ENCODE peak calls at places on chromosomes 4 and X, in four cellular contexts. One of them, this sample, is unnamed.

GRCh38 chr4:137025484-137026059 is 506.7 kb downstream of the PCDH18 start:
- DNase-seq in BJ: no peak
- DNase-seq in effector CD4-positive, alpha-beta T cell: no peak
- DNase-seq in T follicular helper cell: no peak
- DNase-seq in this sample: no peak

GRCh38 chr4:147791870-147792269 is 60.0 kb downstream of the ARHGAP10 start:
- DNase-seq in BJ: no peak
- DNase-seq in effector CD4-positive, alpha-beta T cell: no peak
- DNase-seq in T follicular helper cell: no peak
- DNase-seq in this sample: no peak

GRCh38 chr4:830776-831482 is 5.0 kb upstream of the CPLX1 start:
- DNase-seq in BJ: no peak
- DNase-seq in effector CD4-positive, alpha-beta T cell: no peak
- DNase-seq in T follicular helper cell: no peak
- DNase-seq in this sample: no peak

GRCh38 chr4:6840062-6840976 is 57.8 kb downstream of the KIAA0232 start:
- DNase-seq in BJ: peak
- DNase-seq in effector CD4-positive, alpha-beta T cell: no peak
- DNase-seq in T follicular helper cell: no peak
- DNase-seq in this sample: peak

GRCh38 chr4:174218127-174218790 is 65.2 kb downstream of the FBXO8 start:
- DNase-seq in BJ: no peak
- DNase-seq in effector CD4-positive, alpha-beta T cell: no peak
- DNase-seq in T follicular helper cell: no peak
- DNase-seq in this sample: no peak

GRCh38 chr4:1872918-1873269 is 1.7 kb downstream of the NSD2 start:
- DNase-seq in BJ: no peak
- DNase-seq in effector CD4-positive, alpha-beta T cell: no peak
- DNase-seq in T follicular helper cell: no peak
- DNase-seq in this sample: peak

GRCh38 chr4:87041142-87041541 is 106.3 kb downstream of the AFF1 start:
- DNase-seq in BJ: no peak
- DNase-seq in effector CD4-positive, alpha-beta T cell: no peak
- DNase-seq in T follicular helper cell: no peak
- DNase-seq in this sample: no peak

GRCh38 chrX:20029728-20030127 is 38.9 kb upstream of the BCLAF3 start:
- DNase-seq in BJ: no peak
- DNase-seq in effector CD4-positive, alpha-beta T cell: no peak
- DNase-seq in T follicular helper cell: no peak
- DNase-seq in this sample: peak

GRCh38 chrX:10450229-10450958 is 170.0 kb downstream of the MID1 start:
- DNase-seq in BJ: peak
- DNase-seq in effector CD4-positive, alpha-beta T cell: no peak
- DNase-seq in T follicular helper cell: no peak
- DNase-seq in this sample: peak

GRCh38 chr4:94746746-94747145 is 11.0 kb upstream of the BMPR1B start:
- DNase-seq in BJ: no peak
- DNase-seq in effector CD4-positive, alpha-beta T cell: no peak
- DNase-seq in T follicular helper cell: no peak
- DNase-seq in this sample: no peak

GRCh38 chr4:140871368-140871767 is 115.2 kb upstream of the TBC1D9 start:
- DNase-seq in BJ: no peak
- DNase-seq in effector CD4-positive, alpha-beta T cell: no peak
- DNase-seq in T follicular helper cell: no peak
- DNase-seq in this sample: no peak

GRCh38 chr4:124322234-124322831 is 390.2 kb downstream of the ANKRD50 start:
- DNase-seq in BJ: no peak
- DNase-seq in effector CD4-positive, alpha-beta T cell: no peak
- DNase-seq in T follicular helper cell: no peak
- DNase-seq in this sample: peak

GRCh38 chrX:9859711-9860555 is 73.7 kb downstream of the SHROOM2 start:
- DNase-seq in BJ: no peak
- DNase-seq in effector CD4-positive, alpha-beta T cell: no peak
- DNase-seq in T follicular helper cell: no peak
- DNase-seq in this sample: peak

GRCh38 chr4:187236491-187236890 is 512.8 kb upstream of the FAT1 start:
- DNase-seq in BJ: peak
- DNase-seq in effector CD4-positive, alpha-beta T cell: no peak
- DNase-seq in T follicular helper cell: no peak
- DNase-seq in this sample: peak

GRCh38 chr4:105659190-105659589 is 49.3 kb downstream of the INTS12 start:
- DNase-seq in BJ: no peak
- DNase-seq in effector CD4-positive, alpha-beta T cell: no peak
- DNase-seq in T follicular helper cell: no peak
- DNase-seq in this sample: no peak

GRCh38 chr4:25949166-25949748 is 35.2 kb downstream of the SMIM20 start:
- DNase-seq in BJ: no peak
- DNase-seq in effector CD4-positive, alpha-beta T cell: no peak
- DNase-seq in T follicular helper cell: no peak
- DNase-seq in this sample: peak

GRCh38 chr4:148007303-148007702 is 275.4 kb downstream of the ARHGAP10 start:
- DNase-seq in BJ: peak
- DNase-seq in effector CD4-positive, alpha-beta T cell: no peak
- DNase-seq in T follicular helper cell: no peak
- DNase-seq in this sample: peak

GRCh38 chr4:100489316-100489715 is 28.5 kb downstream of the EMCN start:
- DNase-seq in BJ: no peak
- DNase-seq in effector CD4-positive, alpha-beta T cell: no peak
- DNase-seq in T follicular helper cell: no peak
- DNase-seq in this sample: peak

This sample was measured in kidney tubule cell.